ENCODE peak calls at places on chromosomes 16 and 17, in six cellular contexts. P, X, M, N, B and V are unnamed samples.

GRCh38 chr17:43791589-43791988 is 11.4 kb downstream of the CFAP97D1 start:
- DNase-seq in P (no peak), X (peak; percentile 40), M (no peak), N (no peak), B (no peak), V (no peak)

GRCh38 chr17:68197997-68198930 is 49.6 kb upstream of the AMZ2 start:
- DNase-seq in P (no peak), X (no peak), M (no peak), N (no peak), B (no peak), V (no peak)

GRCh38 chr17:79479876-79480275 is 131.0 kb downstream of the RBFOX3 start:
- DNase-seq in P (no peak), X (no peak), M (no peak), N (no peak), B (no peak), V (no peak)

GRCh38 chr17:40922239-40922638 is 15.2 kb downstream of the KRT23 start:
- DNase-seq in P (peak; percentile 21), X (peak; percentile 75), M (peak; percentile 81), N (peak; percentile 67), B (no peak), V (no peak)

GRCh38 chr17:77365584-77366186 is 224.9 kb downstream of the SEC14L1 start:
- DNase-seq in P (no peak), X (peak; percentile 33), M (peak; percentile 88), N (peak; percentile 70), B (no peak), V (no peak)

GRCh38 chr17:37884516-37884915 is 39.7 kb upstream of the TBC1D3K start:
- DNase-seq in P (no peak), X (no peak), M (no peak), N (no peak), B (no peak), V (no peak)

GRCh38 chr17:9120471-9120870 is 99.2 kb downstream of the NTN1 start:
- DNase-seq in P (no peak), X (no peak), M (no peak), N (no peak), B (no peak), V (no peak)

GRCh38 chr17:62627904-62628603 is 584 bp downstream of the MRC2 start:
- DNase-seq in P (no peak), X (peak; percentile 55), M (no peak), N (peak; percentile 83), B (peak; percentile 45), V (no peak)

GRCh38 chr16:65069090-65069489 is 52.8 kb downstream of the CDH11 start:
- DNase-seq in P (no peak), X (peak; percentile 28), M (no peak), N (no peak), B (no peak), V (no peak)

GRCh38 chr17:78383725-78384471 is 5.4 kb downstream of the PGS1 start:
- DNase-seq in P (no peak), X (peak; percentile 99), M (peak; percentile 76), N (peak; percentile 68), B (peak; percentile 50), V (peak; percentile 9)

GRCh38 chr16:86499889-86500707 is 10.2 kb upstream of the FOXF1 start:
- DNase-seq in P (no peak), X (no peak), M (no peak), N (no peak), B (no peak), V (no peak)

GRCh38 chr17:76894842-76895241 is 26.6 kb downstream of the MGAT5B start:
- DNase-seq in P (no peak), X (no peak), M (no peak), N (no peak), B (no peak), V (no peak)

GRCh38 chr17:38681096-38681495 is 6.3 kb upstream of the EPOP start:
- DNase-seq in P (no peak), X (no peak), M (no peak), N (no peak), B (no peak), V (no peak)

GRCh38 chr17:17325228-17325627 is 22.1 kb downstream of the NT5M start:
- DNase-seq in P (no peak), X (no peak), M (no peak), N (no peak), B (no peak), V (no peak)

GRCh38 chr17:58527306-58527705 is 12.9 kb upstream of the MTMR4 start:
- DNase-seq in P (no peak), X (no peak), M (no peak), N (no peak), B (no peak), V (no peak)

GRCh38 chr17:5500804-5501391 is 14.5 kb downstream of the MIS12 start:
- DNase-seq in P (peak; percentile 21), X (peak; percentile 85), M (peak; percentile 72), N (peak; percentile 91), B (peak; percentile 81), V (peak; percentile 14)

GRCh38 chr16:10668322-10669045 is 26.2 kb downstream of the TEKT5 start:
- DNase-seq in P (no peak), X (peak; percentile 14), M (no peak), N (no peak), B (no peak), V (no peak)

GRCh38 chr17:75498726-75499213 is 16.6 kb downstream of the CASKIN2 start:
- DNase-seq in P (no peak), X (no peak), M (peak; percentile 62), N (no peak), B (no peak), V (no peak)

GRCh38 chr17:82924812-82925211 is 85.0 kb upstream of the ZNF750 start:
- DNase-seq in P (no peak), X (no peak), M (no peak), N (no peak), B (no peak), V (no peak)
- TF ChIP-seq POLR2A in P (no peak), X (no peak), M (no peak), N (no peak), B (no peak), V (no peak)

DNA sequence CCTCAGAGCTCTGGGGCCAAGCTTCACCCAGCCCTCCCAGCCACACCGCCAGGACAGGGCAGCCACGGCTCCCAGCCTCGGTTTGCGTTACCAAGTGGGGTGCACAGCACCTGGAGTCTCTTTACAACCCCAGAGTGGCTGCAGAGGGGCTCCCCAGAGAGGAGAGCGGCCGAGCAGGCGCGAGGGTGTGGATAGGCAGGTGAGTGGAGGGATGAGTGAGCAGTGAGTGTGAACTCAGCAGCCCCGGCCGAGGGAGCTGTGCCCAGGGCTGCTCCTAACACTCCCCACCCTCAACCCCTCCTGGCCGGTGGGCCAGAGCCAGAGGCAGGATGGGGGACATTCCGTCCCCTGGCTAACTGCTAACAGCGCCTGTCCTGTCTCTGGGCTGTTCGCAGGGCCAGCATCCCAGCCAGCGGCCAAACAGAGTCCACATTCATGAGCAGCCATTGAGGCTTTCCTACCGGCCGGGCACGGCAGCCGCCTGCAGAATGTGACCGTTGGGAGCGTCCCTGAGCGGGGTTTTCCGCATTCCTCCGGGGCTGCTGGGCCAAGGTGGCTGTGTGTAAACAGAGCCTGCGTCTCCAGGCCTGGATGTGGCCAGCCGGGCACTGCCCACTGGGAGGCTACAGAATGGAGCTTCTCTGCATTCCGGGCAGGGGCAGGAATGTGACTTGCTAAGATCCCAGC is 5.3 kb downstream of the ZNF469 start:
- DNase-seq in P (no peak), X (peak; percentile 10), M (peak; percentile 38), N (no peak), B (no peak), V (no peak)
- TF ChIP-seq POLR2A in P (no peak), X (no peak), M (no peak), N (no peak), B (no peak), V (no peak)

GRCh38 chr17:29063992-29064391 is 21.1 kb downstream of the PIPOX start:
- DNase-seq in P (no peak), X (peak; percentile 18), M (no peak), N (no peak), B (no peak), V (no peak)
- TF ChIP-seq POLR2A in P (no peak), X (no peak), M (no peak), N (no peak), B (no peak), V (no peak)

GRCh38 chr16:3189869-3190268 is 1.9 kb downstream of the OR1F1 start:
- DNase-seq in P (no peak), X (no peak), M (no peak), N (no peak), B (no peak), V (peak; percentile 44)
- TF ChIP-seq POLR2A in P (no peak), X (no peak), M (no peak), N (no peak), B (no peak), V (no peak)

GRCh38 chr16:54246454-54246821 is 40.1 kb downstream of the IRX3 start:
- DNase-seq in P (no peak), X (no peak), M (no peak), N (no peak), B (no peak), V (no peak)
- TF ChIP-seq POLR2A in P (no peak), X (no peak), M (no peak), N (no peak), B (no peak), V (no peak)

DNA sequence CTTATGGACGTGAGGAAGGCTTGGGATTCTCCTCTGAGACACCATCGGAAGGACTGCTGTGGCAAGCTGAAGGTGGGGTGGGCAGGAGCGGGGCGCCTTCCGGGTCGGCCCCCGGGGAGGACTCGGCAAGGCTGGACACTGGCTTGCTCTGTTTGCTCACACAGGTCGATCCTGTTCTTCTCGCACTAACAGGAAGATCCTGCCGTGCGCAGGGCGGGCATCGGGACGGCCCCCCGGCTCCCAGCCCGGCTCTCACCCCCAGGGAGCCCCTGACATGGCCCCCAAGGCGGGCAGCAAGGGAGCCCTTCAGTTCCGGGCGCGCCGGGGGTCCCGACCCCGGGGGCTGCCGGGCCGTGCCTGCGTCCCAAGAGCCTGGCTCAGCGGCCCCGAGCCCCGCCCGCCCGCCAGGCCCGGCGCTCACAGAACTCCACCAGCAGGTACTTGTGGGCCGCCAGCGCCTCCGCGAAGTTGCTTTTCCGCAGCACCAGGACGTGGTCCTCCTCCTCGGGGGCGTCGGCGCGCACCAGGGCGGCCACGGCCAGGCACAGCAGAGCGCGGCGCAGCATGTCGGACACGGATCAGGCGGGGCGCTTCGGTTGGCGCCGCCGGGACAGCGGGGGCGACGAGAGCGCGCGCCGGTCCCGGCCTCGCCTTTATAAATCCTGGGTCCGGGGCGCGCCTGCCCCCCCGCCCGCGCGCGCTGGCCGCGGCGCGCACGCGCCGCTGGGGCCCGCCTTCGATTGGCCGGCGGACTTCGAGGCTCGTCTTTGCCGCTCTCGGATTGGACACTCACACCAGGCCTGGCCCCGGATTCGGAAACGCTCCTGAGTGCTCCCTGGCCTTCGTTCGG is at the start of gene P4HB:
- DNase-seq in P (no peak), X (peak; percentile 39), M (no peak), N (peak; percentile 99), B (no peak), V (peak; percentile 71)
- TF ChIP-seq POLR2A in P (peak; percentile 55), X (peak; percentile 93), M (peak; percentile 95), N (peak; percentile 65), B (peak; percentile 97), V (peak; percentile 61)

DNA sequence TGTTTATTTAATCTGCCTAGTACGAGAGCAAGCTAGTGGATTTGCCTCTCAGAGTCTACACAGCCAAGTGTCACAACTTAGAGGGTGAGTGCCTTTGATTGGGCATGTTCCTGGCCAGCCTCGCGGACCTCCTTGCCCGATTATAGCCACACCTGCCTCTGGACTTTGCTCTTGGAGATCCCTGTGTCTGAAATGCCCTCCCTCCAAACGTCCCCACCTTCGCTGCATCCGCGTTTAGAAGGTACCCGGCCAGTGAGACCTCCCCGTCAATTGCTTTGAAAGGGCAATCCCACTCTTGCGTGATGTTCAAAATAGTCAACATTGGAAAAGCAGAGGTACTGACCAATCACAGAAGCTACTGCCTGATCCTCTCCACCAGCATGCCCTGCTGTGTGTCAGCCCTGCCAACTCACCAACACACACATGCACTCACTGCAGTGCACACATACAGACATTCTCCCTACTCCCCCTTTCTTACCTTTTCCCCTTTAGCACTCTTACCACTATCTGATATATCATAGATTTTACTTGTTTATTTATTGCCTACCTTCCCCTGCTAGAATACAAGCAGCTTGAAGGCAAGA is 6.5 kb upstream of the SDK2 start:
- DNase-seq in P (no peak), X (no peak), M (no peak), N (no peak), B (no peak), V (no peak)
- TF ChIP-seq POLR2A in P (no peak), X (no peak), M (no peak), N (no peak), B (no peak), V (no peak)